ENCODE peak calls at places on chromosomes 3 and 15, in four cellular contexts. P is ovary, G is IMR-90, T is transverse colon. L is an unnamed sample.

GRCh38 chr15:55589297-55589696 is 1.2 kb upstream of the PYGO1 start:
- DNase-seq in P (peak; percentile 18), G (no peak), T (no peak), L (no peak)

GRCh38 chr3:123008808-123009207 is 18.8 kb downstream of the SEMA5B start:
- DNase-seq in P (no peak), G (no peak), T (no peak), L (no peak)

GRCh38 chr3:52402706-52403270 is 42.1 kb downstream of the SEMA3G start:
- DNase-seq in P (peak; percentile 12), G (no peak), T (no peak), L (no peak)

GRCh38 chr3:100023150-100023549 is 91.2 kb downstream of the FILIP1L start:
- DNase-seq in P (no peak), G (peak; percentile 14), T (no peak), L (no peak)

GRCh38 chr3:123314409-123315270 is 112.9 kb downstream of the SEC22A start:
- DNase-seq in P (no peak), G (no peak), T (no peak), L (peak; percentile 94)

GRCh38 chr3:126544596-126545281 is 14.0 kb downstream of the C3orf22 start:
- DNase-seq in P (peak; percentile 5), G (no peak), T (peak; percentile 7), L (no peak)

GRCh38 chr15:29037997-29038700 is 152.4 kb downstream of the APBA2 start:
- DNase-seq in P (no peak), G (no peak), T (no peak), L (no peak)

GRCh38 chr3:144197582-144197981 is 226.0 kb downstream of the DIPK2A start:
- DNase-seq in P (no peak), G (no peak), T (no peak), L (no peak)

GRCh38 chr3:16841906-16842709 is 42.6 kb upstream of the PLCL2 start:
- DNase-seq in P (no peak), G (no peak), T (peak; percentile 68), L (no peak)

GRCh38 chr3:180280601-180281000 is 243.9 kb upstream of the PEX5L start:
- DNase-seq in P (no peak), G (peak; percentile 74), T (no peak), L (no peak)

GRCh38 chr3:97952280-97952679 is 20.0 kb downstream of the RIOX2 start:
- DNase-seq in P (no peak), G (peak; percentile 74), T (peak; percentile 43), L (no peak)

GRCh38 chr15:94615688-94616087 is 384.3 kb downstream of the MCTP2 start:
- DNase-seq in P (no peak), G (no peak), T (no peak), L (no peak)

GRCh38 chr3:107588217-107588616 is 65.5 kb downstream of the BBX start:
- DNase-seq in P (no peak), G (no peak), T (no peak), L (no peak)

GRCh38 chr3:58529516-58530353 is 7.3 kb downstream of the ACOX2 start:
- DNase-seq in P (no peak), G (no peak), T (no peak), L (peak; percentile 43)

GRCh38 chr3:196072313-196072712 is 9.6 kb downstream of the TFRC start:
- DNase-seq in P (no peak), G (no peak), T (no peak), L (no peak)

GRCh38 chr3:107798381-107798780 is 275.6 kb downstream of the BBX start:
- DNase-seq in P (no peak), G (peak; percentile 43), T (no peak), L (no peak)

GRCh38 chr3:126436826-126437717 is 38.6 kb downstream of the ZXDC start:
- DNase-seq in P (peak; percentile 4), G (no peak), T (no peak), L (no peak)

GRCh38 chr15:60480888-60481287 is 1.9 kb upstream of the ICE2 start:
- DNase-seq in P (no peak), G (no peak), T (peak; percentile 34), L (no peak)

DNA sequence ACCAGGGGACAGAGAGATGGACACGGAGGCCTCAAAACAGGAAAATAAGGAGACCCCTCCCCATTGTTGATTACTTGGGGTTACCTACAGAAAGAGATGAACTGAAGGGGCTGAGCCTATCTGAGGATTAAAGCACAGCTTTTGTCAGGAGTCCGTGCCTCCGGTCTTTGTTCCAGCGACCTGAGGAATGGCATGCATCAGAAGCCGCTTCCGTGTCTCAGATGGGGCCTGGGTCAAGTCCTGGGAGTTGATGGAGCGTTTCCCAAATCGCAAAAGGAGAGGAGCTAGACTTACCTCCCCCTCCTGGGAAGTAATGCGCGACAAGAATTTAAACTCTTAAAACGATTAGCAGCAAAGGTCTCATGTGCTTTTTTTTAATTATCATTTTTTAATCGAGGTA is 1.0 kb upstream of the ALDH1A3 start:
- DNase-seq in P (no peak), G (no peak), T (no peak), L (no peak)
- H3K4me3 ChIP-seq in P (peak overlapping the region; percentile 35), G (no peak overlapping the region), T (peak overlapping the region; percentile 50), L (no peak overlapping the region)

DNA sequence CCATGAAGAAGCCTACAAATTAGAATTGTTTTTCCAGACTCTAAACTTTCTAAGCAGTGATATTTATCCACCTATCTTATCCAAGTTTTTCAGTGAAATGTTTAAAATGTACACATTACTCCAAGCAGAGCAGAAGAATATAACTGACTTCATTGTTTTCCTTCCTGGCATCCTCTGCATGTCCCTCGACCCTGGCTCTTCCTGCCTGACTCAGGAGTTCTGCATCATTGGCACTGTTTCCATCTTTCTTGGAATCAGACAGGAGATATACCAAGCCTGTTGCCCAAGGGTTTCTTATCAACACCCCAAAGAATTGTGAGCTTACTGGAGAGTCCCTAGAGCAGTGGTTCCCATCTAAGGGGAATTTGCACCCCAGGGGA is 401.5 kb upstream of the PROK2 start:
- DNase-seq in P (no peak), G (peak; percentile 60), T (no peak), L (no peak)
- H3K27ac ChIP-seq in P (no peak overlapping the region), G (no peak overlapping the region), T (no peak overlapping the region), L (no peak overlapping the region)

GRCh38 chr15:62088361-62088693 is 21.6 kb downstream of the C2CD4A start:
- DNase-seq in P (no peak), G (no peak), T (no peak), L (no peak)
- H3K4me3 ChIP-seq in P (no peak overlapping the region), G (no peak overlapping the region), T (no peak overlapping the region), L (no peak overlapping the region)

GRCh38 chr3:33860355-33861047 is 62.1 kb downstream of the PDCD6IP start:
- DNase-seq in P (no peak), G (no peak), T (no peak), L (no peak)

GRCh38 chr3:33858131-33858530 is 59.7 kb downstream of the PDCD6IP start:
- DNase-seq in P (no peak), G (no peak), T (no peak), L (no peak)

DNA sequence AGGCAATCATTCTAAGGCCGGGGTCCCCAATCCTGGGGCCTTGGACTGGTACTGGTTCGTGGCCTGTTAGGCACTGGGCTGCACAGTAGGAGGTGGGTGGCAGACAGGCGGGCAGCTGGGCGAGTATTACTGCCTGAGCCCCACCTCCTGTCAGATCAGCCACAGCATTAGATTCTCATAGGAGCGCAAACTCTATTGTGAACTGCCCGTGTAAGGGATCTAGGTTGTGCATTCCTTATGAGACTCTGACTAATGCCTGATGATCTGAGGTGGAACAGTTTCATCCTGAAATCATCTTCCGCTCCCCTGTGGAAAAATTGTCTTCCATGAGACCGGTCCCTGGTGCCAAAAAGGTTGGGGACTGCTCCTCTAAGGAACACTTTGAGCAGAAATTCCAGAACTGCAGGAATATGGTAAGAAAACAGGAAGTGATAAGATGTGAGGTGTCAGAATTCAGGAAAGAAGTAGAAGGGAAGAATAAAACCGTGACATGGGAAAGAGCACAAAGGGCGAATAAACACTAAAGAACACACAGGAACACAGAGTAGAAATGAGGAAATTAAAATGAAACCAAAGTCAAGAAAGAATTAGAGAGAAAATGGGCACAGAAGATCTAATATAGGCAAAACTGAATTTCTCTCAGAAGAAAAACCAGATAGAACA is 57.6 kb downstream of the PDCD6IP start:
- DNase-seq in P (no peak), G (no peak), T (no peak), L (no peak)
- H3K27ac ChIP-seq in P (no peak overlapping the region), G (peak overlapping the region; percentile 69), T (no peak overlapping the region), L (no peak overlapping the region)

GRCh38 chr15:34793071-34793470 is 2.3 kb downstream of the ACTC1 start:
- DNase-seq in P (no peak), G (no peak), T (no peak), L (no peak)
- H3K4me3 ChIP-seq in P (no peak overlapping the region), G (no peak overlapping the region), T (no peak overlapping the region), L (no peak overlapping the region)

DNA sequence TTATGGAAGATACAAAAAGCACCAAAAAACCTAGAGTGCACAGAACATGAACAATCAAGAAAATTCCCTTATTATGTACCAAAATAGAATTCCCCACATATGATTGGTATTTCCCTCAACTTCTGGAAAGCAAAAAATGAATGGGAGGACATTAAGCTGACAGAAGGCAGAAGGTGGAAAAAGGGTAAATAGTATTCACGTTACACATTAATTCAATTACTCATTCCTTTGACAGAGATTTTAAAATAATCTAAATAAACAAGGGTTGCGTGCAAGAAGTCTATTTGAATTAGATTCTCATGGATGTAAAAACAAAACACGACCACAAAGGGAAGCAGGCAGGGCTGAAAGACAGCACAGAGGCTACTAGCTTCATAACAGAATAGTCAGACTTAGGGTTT is 260.5 kb upstream of the ZPLD1 start:
- DNase-seq in P (no peak), G (peak; percentile 83), T (no peak), L (no peak)
- H3K27ac ChIP-seq in P (no peak overlapping the region), G (peak overlapping the region; percentile 80), T (no peak overlapping the region), L (no peak overlapping the region)

DNA sequence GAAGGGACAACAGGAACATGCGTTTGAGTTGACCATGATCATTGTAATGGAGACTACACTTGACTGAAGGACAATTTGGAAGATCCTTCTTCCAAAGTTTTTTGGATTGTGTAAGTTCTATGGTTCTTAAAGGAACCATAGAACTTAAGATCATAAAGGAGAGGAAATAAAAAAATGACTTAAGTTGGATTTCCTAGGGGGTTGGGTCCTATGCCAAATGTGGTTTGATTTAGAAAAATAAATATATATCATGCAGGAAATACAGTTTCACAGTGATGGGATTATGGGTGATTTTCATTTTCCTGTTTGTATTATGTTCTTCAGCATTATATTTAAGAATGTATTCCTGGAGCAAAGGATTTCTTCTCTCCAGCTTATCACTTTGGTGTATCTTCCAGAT is 305.5 kb upstream of the DPH6 start:
- DNase-seq in P (no peak), G (no peak), T (no peak), L (no peak)
- H3K4me3 ChIP-seq in P (no peak overlapping the region), G (no peak overlapping the region), T (no peak overlapping the region), L (no peak overlapping the region)

GRCh38 chr15:101198820-101199219 is 53.0 kb downstream of the CHSY1 start:
- DNase-seq in P (no peak), G (peak; percentile 48), T (no peak), L (no peak)
- H3K27ac ChIP-seq in P (no peak overlapping the region), G (peak overlapping the region; percentile 79), T (peak overlapping the region; percentile 71), L (no peak overlapping the region)

L was measured in iPS DF 6.9.